ENCODE peak calls at places on chromosomes 1 and 21, in seven cellular contexts. C is HFF-Myc, X is AG04449, S is glutamatergic neuron, P is neural crest cell, O is foreskin fibroblast, B is OCI-LY7. V is an unnamed sample.
A peak's percentile ranks its signal among the peaks of the same experiment; 100 is the strongest.

GRCh38 chr1:229070168-229070567 is 200.7 kb upstream of the RAB4A start:
- DNase-seq in C (peak; percentile 48), O (peak; percentile 56), S (no peak), X (no peak), P (no peak), B (no peak), V (peak; percentile 100)

GRCh38 chr1:6646499-6647148 is 22.0 kb downstream of the THAP3 start:
- DNase-seq in P (no peak), C (no peak), O (peak; percentile 72), S (no peak), X (peak; percentile 4), B (peak; percentile 65), V (peak; percentile 48)

GRCh38 chr1:180217021-180217420 is 13.0 kb upstream of the LHX4 start:
- DNase-seq in P (no peak), B (no peak), S (no peak), O (no peak), X (no peak), C (no peak), V (no peak)

GRCh38 chr21:17602874-17603273 is 9.8 kb downstream of the BTG3 start:
- DNase-seq in O (peak; percentile 68), P (no peak), B (no peak), S (no peak), X (no peak), C (no peak), V (peak; percentile 58)

GRCh38 chr1:156859523-156860112 is 701 bp upstream of the INSRR start:
- DNase-seq in B (no peak), C (no peak), P (peak; percentile 37), S (no peak), X (no peak), O (peak; percentile 56), V (no peak)

GRCh38 chr1:32736812-32737791 is 34.5 kb upstream of the SYNC start:
- DNase-seq in X (no peak), S (no peak), P (no peak), C (no peak), O (no peak), B (no peak), V (no peak)

GRCh38 chr1:21051177-21051576 is 125.5 kb downstream of the EIF4G3 start:
- DNase-seq in O (no peak), B (no peak), S (no peak), C (no peak), P (no peak), X (no peak), V (no peak)

GRCh38 chr1:171090604-171091003 is at the start of gene FMO3:
- DNase-seq in C (no peak), S (no peak), X (no peak), B (no peak), O (no peak), P (no peak), V (no peak)

GRCh38 chr1:228043281-228043845 is 36.6 kb downstream of the WNT3A start:
- DNase-seq in O (no peak), S (no peak), C (no peak), X (no peak), B (no peak), P (no peak), V (peak; percentile 99)

GRCh38 chr1:36881071-36881405 is 153.3 kb downstream of the GRIK3 start:
- DNase-seq in O (no peak), X (no peak), C (no peak), B (no peak), P (no peak), S (no peak), V (no peak)

GRCh38 chr1:209871006-209871405 is 43.2 kb downstream of the UTP25 start:
- DNase-seq in X (no peak), P (no peak), C (no peak), S (no peak), B (no peak), O (no peak), V (no peak)

GRCh38 chr1:39297534-39297933 is 93.0 kb downstream of the MACF1 start:
- DNase-seq in C (no peak), P (no peak), B (no peak), X (no peak), S (no peak), O (no peak), V (no peak)

GRCh38 chr1:59364012-59364411 is 67.1 kb downstream of the FGGY start:
- DNase-seq in S (no peak), B (no peak), X (no peak), O (no peak), C (no peak), P (no peak), V (no peak)

GRCh38 chr1:27528701-27529637 is 39.0 kb upstream of the WASF2 start:
- DNase-seq in O (peak; percentile 87), C (no peak), P (no peak), X (no peak), S (no peak), B (no peak), V (no peak)

GRCh38 chr1:205645494-205645893 is 13.7 kb upstream of the ELK4 start:
- DNase-seq in C (no peak), S (peak; percentile 38), B (no peak), P (no peak), X (no peak), O (no peak), V (no peak)

GRCh38 chr1:20142001-20142710 is 3.0 kb downstream of the PLA2G2F start:
- DNase-seq in P (no peak), C (no peak), O (no peak), B (no peak), S (no peak), X (no peak), V (no peak)

GRCh38 chr1:195897072-195897471 is 711.2 kb downstream of the KCNT2 start:
- DNase-seq in P (no peak), C (no peak), X (no peak), O (peak; percentile 4), B (no peak), S (no peak), V (peak; percentile 31)

GRCh38 chr1:6673816-6674398 is 27.7 kb downstream of the DNAJC11 start:
- DNase-seq in C (no peak), S (no peak), P (no peak), B (no peak), O (no peak), X (no peak), V (no peak)

GRCh38 chr1:2224621-2225020 is 3.5 kb upstream of the SKI start:
- DNase-seq in O (no peak), P (no peak), C (no peak), B (no peak), S (no peak), X (no peak), V (no peak)

GRCh38 chr1:33025180-33025569 is 11.5 kb downstream of the AK2 start:
- DNase-seq in P (no peak), X (no peak), B (no peak), O (no peak), C (no peak), S (no peak), V (no peak)

GRCh38 chr1:108049083-108049819 is 84.3 kb upstream of the VAV3 start:
- DNase-seq in P (peak; percentile 27), B (peak; percentile 36), O (peak; percentile 70), S (peak; percentile 59), X (no peak), C (no peak), V (peak; percentile 39)

GRCh38 chr1:206572835-206573771 is 39.2 kb downstream of the EIF2D start:
- DNase-seq in X (no peak), C (no peak), B (no peak), O (no peak), S (no peak), P (no peak), V (no peak)

DNA sequence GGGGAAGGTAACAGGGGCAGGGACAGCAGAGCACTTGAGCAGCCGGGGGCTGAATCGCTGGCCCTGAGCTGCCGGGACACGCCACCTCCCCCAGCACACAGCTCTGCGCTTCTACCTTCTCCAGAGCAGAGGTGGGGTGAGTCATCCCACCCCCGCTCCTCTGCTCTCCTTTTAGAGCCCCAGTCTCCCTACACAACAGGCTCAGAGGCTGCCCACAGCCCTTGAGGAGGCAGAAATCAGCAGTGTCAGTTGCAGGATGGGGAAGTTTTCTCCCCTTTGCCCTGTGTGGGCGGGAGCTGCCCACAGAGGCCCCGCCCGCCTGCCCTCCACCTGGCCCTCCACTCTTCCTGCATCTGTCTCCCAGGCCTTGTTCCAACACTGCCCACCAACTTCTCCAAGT is 94.6 kb downstream of the STUM start:
- DNase-seq in C (peak; percentile 37), O (peak; percentile 43), X (no peak), P (no peak), S (no peak), B (peak; percentile 46), V (peak; percentile 95)
- TF ChIP-seq CTCF in C (no peak), O (no peak), X (no peak), P (no peak), S (no peak), B (no peak), V (no peak)

DNA sequence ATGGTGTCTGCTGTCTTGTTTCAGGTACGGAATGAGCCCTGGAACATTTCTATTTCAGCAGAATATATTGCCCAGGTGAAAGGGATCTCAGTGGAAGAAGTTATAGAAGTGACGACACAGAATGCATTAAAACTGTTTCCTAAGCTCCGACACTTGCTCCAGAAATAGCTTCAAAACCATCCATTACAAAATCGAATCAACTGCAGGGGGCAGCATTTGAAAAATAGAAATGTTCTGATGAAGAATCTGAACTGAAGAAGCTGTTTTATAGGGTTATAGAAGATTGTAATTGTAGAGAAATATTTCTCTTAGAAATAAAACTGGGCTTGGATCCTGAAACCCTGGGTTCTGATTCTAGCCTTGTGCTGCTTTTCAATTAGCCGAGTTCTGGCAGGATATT is 23.3 kb downstream of the TATDN3 start:
- DNase-seq in P (peak; percentile 22), O (no peak), S (no peak), B (peak; percentile 31), C (no peak), X (no peak), V (peak; percentile 57)
- TF ChIP-seq CTCF in P (peak; percentile 61), O (peak; percentile 22), S (peak; percentile 16), B (peak; percentile 76), C (peak; percentile 32), X (no peak), V (peak; percentile 52)

GRCh38 chr1:47709302-47710074 is 271.6 kb downstream of the FOXD2 start:
- DNase-seq in P (peak; percentile 54), X (no peak), B (no peak), O (peak; percentile 36), S (peak; percentile 79), C (no peak), V (no peak)
- TF ChIP-seq CTCF in P (peak; percentile 67), X (peak; percentile 34), B (no peak), O (peak; percentile 25), S (peak; percentile 80), C (peak; percentile 11), V (no peak)

DNA sequence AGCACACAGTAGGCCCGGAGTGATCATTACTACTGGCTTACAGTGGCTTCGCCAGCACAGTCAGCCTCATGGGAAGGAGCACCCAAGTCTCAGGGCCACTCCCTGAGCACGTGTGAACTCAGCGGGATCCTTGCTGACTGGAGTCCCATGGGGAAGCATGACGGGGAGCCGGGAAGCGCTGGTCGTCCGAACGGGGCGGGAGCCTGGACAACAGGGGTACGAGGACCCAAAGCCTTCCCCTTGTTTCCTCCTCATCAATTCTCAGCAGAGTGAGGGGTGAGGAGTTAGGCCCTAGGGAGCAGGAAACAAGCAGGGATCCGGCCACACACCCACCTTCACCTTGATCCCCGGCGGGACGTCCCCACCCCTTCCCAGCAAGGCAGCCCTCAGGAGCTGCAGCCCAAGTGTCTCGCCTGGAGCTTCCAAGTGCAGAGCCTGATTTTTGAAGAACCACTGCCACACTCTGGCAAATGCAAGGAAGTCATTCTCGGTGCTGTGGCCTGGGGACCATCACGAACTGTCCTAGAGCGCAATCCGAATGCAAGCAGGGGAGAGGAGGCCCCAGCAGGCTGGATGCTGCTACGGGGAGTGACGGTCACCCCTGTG is 35.5 kb downstream of the TOMM20 start:
- DNase-seq in B (peak; percentile 24), C (no peak), X (no peak), P (peak; percentile 30), O (peak; percentile 73), S (peak; percentile 45), V (no peak)
- TF ChIP-seq CTCF in B (no peak), C (no peak), X (peak; percentile 38), P (no peak), O (peak; percentile 28), S (no peak), V (no peak)

GRCh38 chr21:25750085-25750484 is 15.3 kb downstream of the GABPA start:
- DNase-seq in B (no peak), S (no peak), X (no peak), C (no peak), P (no peak), O (no peak), V (no peak)
- TF ChIP-seq CTCF in B (no peak), S (no peak), X (no peak), C (no peak), P (no peak), O (no peak), V (no peak)

V was measured in MCF 10A.